ENCODE peak calls at places on chromosomes 6 and 20, in eight cellular contexts. V, B, X, N, K, M, F and O are unnamed samples.
A peak's percentile ranks its signal among the peaks of the same experiment; 100 is the strongest.

GRCh38 chr20:4025679-4026078 is 10.3 kb upstream of the RNF24 start:
- DNase-seq in B (no peak), N (no peak), F (no peak), V (no peak), X (no peak), M (no peak), K (no peak), O (no peak)

GRCh38 chr20:52060794-52061714 is 130.5 kb downstream of the ZFP64 start:
- DNase-seq in X (peak; percentile 81), B (peak; percentile 68), V (peak; percentile 84), N (peak; percentile 27), F (no peak), M (peak; percentile 12), K (peak; percentile 81), O (no peak)

GRCh38 chr6:131931063-131931745 is 20.0 kb downstream of the CCN2 start:
- DNase-seq in K (no peak), F (peak; percentile 83), V (no peak), B (no peak), M (no peak), N (no peak), X (no peak), O (no peak)

GRCh38 chr20:63475209-63475608 is 2.8 kb upstream of the KCNQ2 start:
- DNase-seq in M (no peak), F (no peak), V (no peak), B (peak; percentile 60), X (peak; percentile 85), N (no peak), K (peak; percentile 84), O (no peak)

GRCh38 chr6:136767583-136768307 is 24.5 kb downstream of the MAP3K5 start:
- DNase-seq in B (no peak), V (no peak), N (no peak), X (no peak), K (no peak), F (no peak), M (no peak), O (no peak)

GRCh38 chr6:16803294-16804006 is 42.2 kb upstream of the ATXN1 start:
- DNase-seq in X (peak; percentile 31), F (no peak), K (peak; percentile 92), V (no peak), M (no peak), B (peak; percentile 81), N (no peak), O (no peak)

GRCh38 chr20:1813101-1813529 is 82.1 kb upstream of the SIRPA start:
- DNase-seq in B (no peak), V (peak; percentile 96), M (no peak), X (no peak), K (no peak), N (no peak), F (no peak), O (no peak)

GRCh38 chr20:25066386-25066785 is 8.4 kb upstream of the ACSS1 start:
- DNase-seq in K (no peak), X (peak; percentile 42), V (no peak), F (no peak), B (no peak), M (no peak), N (no peak), O (no peak)

GRCh38 chr20:51510961-51511360 is 31.6 kb downstream of the NFATC2 start:
- DNase-seq in K (no peak), B (no peak), F (no peak), M (no peak), X (no peak), N (no peak), V (no peak), O (no peak)

GRCh38 chr6:143125455-143125854 is 64.8 kb downstream of the AIG1 start:
- DNase-seq in K (no peak), V (no peak), F (no peak), B (no peak), N (peak; percentile 20), X (no peak), M (no peak), O (no peak)

GRCh38 chr6:25138024-25138696 is 141.0 kb upstream of the CARMIL1 start:
- DNase-seq in X (no peak), V (peak; percentile 54), F (peak; percentile 80), B (peak; percentile 18), M (no peak), N (peak; percentile 37), K (no peak), O (peak; percentile 75)

GRCh38 chr6:151389640-151390275 is 1.6 kb downstream of the ZBTB2 start:
- DNase-seq in K (peak; percentile 58), B (peak; percentile 77), F (peak; percentile 25), M (no peak), X (peak; percentile 72), V (peak; percentile 58), N (peak; percentile 65), O (peak; percentile 65)

GRCh38 chr6:133923938-133924593 is 29.0 kb upstream of the TBPL1 start:
- DNase-seq in X (peak; percentile 84), N (peak; percentile 62), K (peak; percentile 90), M (peak; percentile 78), V (peak; percentile 76), F (peak; percentile 62), B (peak; percentile 82), O (peak; percentile 69)

GRCh38 chr6:36444470-36444869 is 1.7 kb downstream of the KCTD20 start:
- DNase-seq in X (no peak), V (no peak), N (no peak), F (no peak), B (peak; percentile 25), M (no peak), K (no peak), O (no peak)

GRCh38 chr6:35496851-35497570 is at the start of gene TEAD3:
- DNase-seq in F (peak; percentile 53), V (peak; percentile 56), X (peak; percentile 96), M (no peak), N (peak; percentile 97), B (peak; percentile 92), K (peak; percentile 92), O (peak; percentile 48)

GRCh38 chr6:20946037-20946436 is 411.8 kb downstream of the CDKAL1 start:
- DNase-seq in V (peak; percentile 58), F (no peak), M (no peak), N (no peak), B (no peak), K (peak; percentile 46), X (no peak), O (no peak)

GRCh38 chr20:35238170-35238569 is 11.7 kb downstream of the MMP24 start:
- DNase-seq in B (no peak), K (no peak), M (no peak), N (no peak), X (no peak), F (no peak), V (no peak), O (no peak)

GRCh38 chr6:12150812-12151432 is 138.8 kb downstream of the HIVEP1 start:
- DNase-seq in K (peak; percentile 75), B (peak; percentile 52), N (peak; percentile 37), V (peak; percentile 72), F (no peak), M (peak; percentile 19), X (peak; percentile 72), O (peak; percentile 47)

GRCh38 chr6:144416244-144416643 is 131.1 kb downstream of the UTRN start:
- DNase-seq in X (no peak), M (no peak), K (no peak), V (no peak), N (no peak), B (no peak), F (no peak), O (no peak)
- H3K79me2 ChIP-seq in X (peaks cover 6% of the 10 kb centered on the region), M (no peaks in the 10 kb centered on the region), K (peaks cover 70% of the 10 kb centered on the region), V (peaks cover 63% of the 10 kb centered on the region), N (peaks cover 15% of the 10 kb centered on the region), B (peaks cover 74% of the 10 kb centered on the region), F (no peaks in the 10 kb centered on the region), O (no peaks in the 10 kb centered on the region)

GRCh38 chr6:1712451-1712850 is 102.7 kb downstream of the FOXC1 start:
- DNase-seq in K (no peak), N (no peak), B (no peak), F (no peak), M (no peak), V (no peak), X (no peak), O (no peak)
- TF ChIP-seq EZH2phosphoT487 in K (no peak), N (no peak), B (no peak), F (no peak), M (no peak), V (no peak), X (no peak), O (no peak)

DNA sequence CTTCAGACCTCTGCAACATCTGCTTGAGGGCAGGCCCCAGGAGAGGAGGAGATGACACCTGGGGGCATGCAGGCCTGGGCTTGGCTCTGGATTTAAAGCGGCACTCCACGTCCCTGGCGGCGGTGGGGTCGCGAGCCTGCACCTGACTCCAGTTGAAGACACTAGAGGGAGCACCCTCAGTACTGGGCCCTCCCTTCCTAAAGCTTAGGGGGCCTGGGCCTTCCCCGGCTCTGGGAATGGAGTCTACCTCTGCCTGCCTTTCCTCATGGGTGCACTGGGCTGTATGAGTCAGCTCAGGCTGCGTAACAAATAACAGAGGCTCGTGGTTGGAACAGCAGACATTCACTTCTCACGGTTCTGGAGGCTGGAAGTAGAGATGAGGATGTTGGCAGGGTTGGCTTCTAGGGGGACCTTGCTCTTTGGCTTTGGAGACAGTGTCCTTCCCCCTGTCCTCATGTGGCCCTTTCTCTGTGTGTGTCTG is 117.6 kb upstream of the RPS6KA2 start:
- DNase-seq in F (no peak), N (no peak), X (no peak), B (no peak), M (no peak), V (no peak), K (peak; percentile 76), O (no peak)
- TF ChIP-seq CTCF in F (no peak), N (no peak), X (peak; percentile 12), B (no peak), M (no peak), V (no peak), K (peak; percentile 63), O (peak; percentile 12)

DNA sequence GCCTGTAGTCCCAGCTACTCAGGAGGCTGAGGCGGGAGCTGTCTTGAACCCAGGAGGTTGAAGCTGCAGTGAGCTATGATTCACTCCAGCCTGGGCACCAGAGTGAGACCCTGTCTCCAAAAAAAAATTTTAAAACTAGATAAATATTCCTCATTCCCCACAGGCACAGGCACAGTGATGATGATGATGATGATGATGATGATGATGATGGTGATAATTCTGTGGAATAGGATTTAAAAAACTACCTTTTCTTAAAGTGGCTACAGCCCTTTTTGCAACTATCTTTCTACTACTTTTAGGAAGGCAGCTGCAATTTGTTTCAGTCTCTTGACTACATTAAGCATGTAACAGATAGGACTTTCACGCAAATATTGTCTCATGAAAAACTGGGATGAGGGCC is 76.6 kb upstream of the SCAF8 start:
- DNase-seq in X (no peak), K (no peak), N (no peak), M (no peak), B (no peak), F (no peak), V (no peak), O (no peak)
- H3K79me2 ChIP-seq in X (no peaks in the 10 kb centered on the region), K (no peaks in the 10 kb centered on the region), N (no peaks in the 10 kb centered on the region), M (no peaks in the 10 kb centered on the region), B (no peaks in the 10 kb centered on the region), F (no peaks in the 10 kb centered on the region), V (no peaks in the 10 kb centered on the region), O (no peaks in the 10 kb centered on the region)